ENCODE peak calls at places on chromosomes 4 and X, in nine cellular contexts. V is AG08396, Z is C1 segment of cervical spinal cord, Y is tibial artery, R is MCF 10A, J is activated T-cell treated with anti-CD3 and anti-CD28 coated beads for 4 hours, L is RWPE1, I is kidney, E is hepatic stellate cell. A is an unnamed sample.

GRCh38 chr4:12538162-12538561 is 946.0 kb downstream of the RAB28 start:
- DNase-seq in V (no peak), Z (no peak), Y (no peak), R (no peak), J (no peak), L (no peak), I (no peak), E (no peak), A (no peak)

GRCh38 chr4:153248641-153249198 is 44.5 kb downstream of the TRIM2 start:
- DNase-seq in V (no peak), Z (no peak), Y (no peak), R (no peak), J (no peak), L (no peak), I (no peak), E (no peak), A (no peak)

GRCh38 chr4:183858011-183858615 is 47.0 kb upstream of the STOX2 start:
- DNase-seq in V (no peak), Z (no peak), Y (no peak), R (no peak), J (no peak), L (no peak), I (peak), E (no peak), A (no peak)

GRCh38 chrX:15816886-15817285 is 26.6 kb downstream of the ZRSR2 start:
- DNase-seq in V (no peak), Z (no peak), Y (no peak), R (no peak), J (no peak), L (no peak), I (no peak), E (no peak), A (peak)

GRCh38 chr4:137069473-137069872 is 462.8 kb downstream of the PCDH18 start:
- DNase-seq in V (no peak), Z (no peak), Y (no peak), R (no peak), J (no peak), L (no peak), I (no peak), E (no peak), A (no peak)

GRCh38 chrX:154398668-154399526 is 720 bp downstream of the RPL10 start:
- DNase-seq in V (no peak), Z (no peak), Y (peak), R (peak), J (peak), L (no peak), I (peak), E (no peak), A (peak)

GRCh38 chrX:37765507-37765906 is 14.4 kb upstream of the CYBB start:
- DNase-seq in V (no peak), Z (no peak), Y (no peak), R (no peak), J (no peak), L (no peak), I (no peak), E (no peak), A (no peak)

GRCh38 chr4:157739237-157739636 is 433.6 kb downstream of the GASK1B start:
- DNase-seq in V (no peak), Z (no peak), Y (no peak), R (peak), J (no peak), L (no peak), I (no peak), E (no peak), A (no peak)

GRCh38 chr4:83858121-83858520 is 322.2 kb downstream of the GPAT3 start:
- DNase-seq in V (no peak), Z (no peak), Y (no peak), R (no peak), J (no peak), L (no peak), I (no peak), E (no peak), A (no peak)

GRCh38 chr4:5142726-5143125 is 91.4 kb downstream of the STK32B start:
- DNase-seq in V (peak), Z (no peak), Y (peak), R (peak), J (no peak), L (no peak), I (no peak), E (peak), A (no peak)

GRCh38 chr4:8385611-8386010 is 54.9 kb downstream of the ACOX3 start:
- DNase-seq in V (no peak), Z (no peak), Y (no peak), R (no peak), J (no peak), L (no peak), I (peak), E (no peak), A (no peak)

GRCh38 chr4:52606766-52607165 is 52.3 kb downstream of the USP46 start:
- DNase-seq in V (peak), Z (no peak), Y (no peak), R (no peak), J (no peak), L (no peak), I (no peak), E (peak), A (no peak)

GRCh38 chr4:128571747-128572146 is 237.8 kb upstream of the JADE1 start:
- DNase-seq in V (peak), Z (no peak), Y (peak), R (peak), J (no peak), L (peak), I (no peak), E (peak), A (no peak)

GRCh38 chr4:137124278-137124932 is 407.9 kb downstream of the PCDH18 start:
- DNase-seq in V (peak), Z (no peak), Y (no peak), R (peak), J (no peak), L (peak), I (no peak), E (peak), A (no peak)

GRCh38 chrX:41381685-41382084 is 47.7 kb downstream of the DDX3X start:
- DNase-seq in V (peak), Z (no peak), Y (peak), R (peak), J (no peak), L (peak), I (peak), E (peak), A (no peak)

GRCh38 chr4:183355405-183355804 is 33.2 kb upstream of the CLDN24 start:
- DNase-seq in V (no peak), Z (no peak), Y (no peak), R (peak), J (no peak), L (peak), I (no peak), E (peak), A (no peak)

GRCh38 chrX:149527705-149528104 is 13.1 kb upstream of the EOLA1 start:
- DNase-seq in V (no peak), Z (no peak), Y (no peak), R (peak), J (no peak), L (peak), I (no peak), E (peak), A (peak)

GRCh38 chrX:107646736-107647135 is 18.4 kb downstream of the PRPS1 start:
- DNase-seq in V (no peak), Z (no peak), Y (no peak), R (no peak), J (no peak), L (no peak), I (no peak), E (no peak), A (no peak)

GRCh38 chr4:176660561-176660960 is 132.2 kb downstream of the VEGFC start:
- DNase-seq in V (no peak), Z (no peak), Y (no peak), R (peak), J (no peak), L (peak), I (no peak), E (no peak), A (no peak)

GRCh38 chr4:75995727-75996126 is 5.0 kb upstream of the SDAD1 start:
- DNase-seq in V (peak), Z (no peak), Y (no peak), R (peak), J (no peak), L (peak), I (no peak), E (peak), A (no peak)

GRCh38 chrX:100449696-100450606 is 39.9 kb upstream of the PCDH19 start:
- DNase-seq in V (no peak), Z (no peak), Y (no peak), R (peak), J (no peak), L (no peak), I (no peak), E (no peak), A (no peak)

GRCh38 chr4:176753049-176753448 is 39.7 kb downstream of the VEGFC start:
- DNase-seq in V (peak), Z (no peak), Y (no peak), R (peak), J (no peak), L (peak), I (no peak), E (peak), A (no peak)

GRCh38 chr4:27149541-27150212 is 289.0 kb downstream of the STIM2 start:
- DNase-seq in V (no peak), Z (no peak), Y (no peak), R (peak), J (no peak), L (no peak), I (no peak), E (no peak), A (no peak)

GRCh38 chrX:155035688-155036087 is 9.0 kb downstream of the FUNDC2 start:
- DNase-seq in V (no peak), Z (no peak), Y (no peak), R (no peak), J (no peak), L (no peak), I (no peak), E (no peak), A (no peak)